ENCODE peak calls at places on chromosomes 12 and 14, in eight cellular contexts. M is lower leg skin, V is H1, C is uterus, X is A549, K is body of pancreas, J is ovary, Z is tibial nerve. I is an unnamed sample.
A peak's percentile ranks its signal among the peaks of the same experiment; 100 is the strongest.

GRCh38 chr12:67534046-67534445 is 114.5 kb upstream of the DYRK2 start:
- DNase-seq in M (no peak), V (no peak), C (no peak), X (no peak), K (no peak), J (no peak), Z (no peak), I (peak; percentile 21)

GRCh38 chr12:67928621-67929369 is 60.5 kb upstream of the IFNG-AS1 start:
- DNase-seq in M (no peak), V (no peak), C (no peak), X (no peak), K (no peak), J (no peak), Z (no peak), I (no peak)

GRCh38 chr12:49923878-49924610 is 20.3 kb upstream of the FAIM2 start:
- DNase-seq in M (no peak), V (no peak), C (no peak), X (no peak), K (no peak), J (no peak), Z (no peak), I (no peak)

GRCh38 chr14:72476657-72477499 is 417.0 kb downstream of the DPF3 start:
- DNase-seq in M (peak; percentile 77), V (peak; percentile 19), C (no peak), X (no peak), K (no peak), J (no peak), Z (no peak), I (no peak)

GRCh38 chr14:75003250-75004027 is 718 bp downstream of the EIF2B2 start:
- DNase-seq in M (no peak), V (no peak), C (no peak), X (no peak), K (no peak), J (no peak), Z (no peak), I (no peak)

GRCh38 chr14:76919431-76919810 is 93.2 kb downstream of the LRRC74A start:
- DNase-seq in M (no peak), V (no peak), C (no peak), X (no peak), K (peak; percentile 53), J (no peak), Z (no peak), I (no peak)

GRCh38 chr12:68175566-68176033 is 16.1 kb upstream of the IFNG start:
- DNase-seq in M (no peak), V (no peak), C (no peak), X (no peak), K (no peak), J (no peak), Z (no peak), I (no peak)

GRCh38 chr12:104792570-104792969 is 165.5 kb downstream of the SLC41A2 start:
- DNase-seq in M (no peak), V (no peak), C (peak; percentile 57), X (peak; percentile 11), K (no peak), J (no peak), Z (no peak), I (no peak)

GRCh38 chr12:943051-943450 is 6.4 kb downstream of the RAD52 start:
- DNase-seq in M (no peak), V (no peak), C (no peak), X (no peak), K (no peak), J (no peak), Z (no peak), I (no peak)

GRCh38 chr14:44963775-44964380 is 1.9 kb downstream of the TOGARAM1 start:
- DNase-seq in M (no peak), V (no peak), C (no peak), X (no peak), K (no peak), J (no peak), Z (no peak), I (no peak)

GRCh38 chr12:23885396-23885795 is 64.1 kb downstream of the SOX5 start:
- DNase-seq in M (no peak), V (no peak), C (no peak), X (no peak), K (no peak), J (no peak), Z (no peak), I (no peak)

GRCh38 chr12:70217416-70217815 is 25.8 kb upstream of the CNOT2 start:
- DNase-seq in M (no peak), V (no peak), C (no peak), X (no peak), K (no peak), J (no peak), Z (no peak), I (no peak)

DNA sequence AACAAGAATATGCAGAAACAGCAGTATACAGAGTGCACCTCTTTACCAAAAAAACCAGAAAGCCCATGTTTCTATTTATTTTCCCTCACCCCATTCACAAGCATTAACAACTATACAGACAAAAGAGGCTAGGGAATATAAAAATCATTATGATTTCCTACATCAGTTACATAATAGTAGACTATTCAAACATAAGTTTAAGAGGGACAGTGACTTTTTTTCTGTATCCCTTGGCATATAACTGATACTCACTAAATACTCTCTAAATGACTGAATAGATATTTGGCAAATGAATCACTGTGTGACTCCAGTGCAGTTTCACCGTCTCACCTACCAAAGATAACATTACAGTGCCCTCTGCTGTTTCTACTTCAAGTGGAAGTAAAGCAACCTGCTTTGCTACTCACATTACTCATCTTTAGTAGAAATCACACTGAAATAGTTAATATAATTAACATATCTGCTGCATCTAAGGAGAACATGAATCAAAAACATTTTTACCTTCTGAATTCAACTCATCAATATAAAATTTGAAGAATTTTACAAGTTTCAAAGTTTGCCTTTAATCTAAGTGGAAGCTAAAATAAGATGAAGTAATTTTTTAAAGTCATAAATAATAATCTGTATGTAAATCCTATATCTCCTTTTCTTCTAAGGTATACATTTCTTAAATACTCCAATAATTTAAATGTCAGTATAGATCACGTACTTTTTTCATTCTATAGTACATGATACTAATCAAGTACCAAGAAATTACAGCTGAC is 103.8 kb downstream of the OSBPL8 start:
- DNase-seq in M (no peak), V (no peak), C (no peak), X (peak; percentile 49), K (no peak), J (no peak), Z (no peak), I (no peak)
- TF ChIP-seq POLR2A in M (no peak), V (no peak), C (no peak), X (no peak), K (no peak), J (no peak), Z (no peak), I (no peak)

GRCh38 chr12:52727037-52727436 is 23.7 kb upstream of the KRT77 start:
- DNase-seq in M (no peak), V (no peak), C (no peak), X (no peak), K (no peak), J (no peak), Z (no peak), I (no peak)

GRCh38 chr12:52721838-52722470 is 18.6 kb upstream of the KRT77 start:
- DNase-seq in M (no peak), V (no peak), C (no peak), X (no peak), K (no peak), J (no peak), Z (no peak), I (no peak)

GRCh38 chr12:52722680-52723079 is 19.4 kb upstream of the KRT77 start:
- DNase-seq in M (no peak), V (no peak), C (no peak), X (no peak), K (no peak), J (no peak), Z (no peak), I (no peak)

GRCh38 chr12:52726451-52726850 is 23.1 kb upstream of the KRT77 start:
- DNase-seq in M (no peak), V (no peak), C (no peak), X (no peak), K (no peak), J (no peak), Z (no peak), I (no peak)

GRCh38 chr12:52724384-52724783 is 21.1 kb upstream of the KRT77 start:
- DNase-seq in M (no peak), V (no peak), C (no peak), X (no peak), K (no peak), J (no peak), Z (no peak), I (no peak)
- TF ChIP-seq POLR2A in M (no peak), V (no peak), C (no peak), X (no peak), K (no peak), J (no peak), Z (no peak), I (no peak)

GRCh38 chr12:2411011-2411410 is 358.2 kb downstream of the CACNA1C start:
- DNase-seq in M (no peak), V (no peak), C (no peak), X (no peak), K (no peak), J (no peak), Z (no peak), I (no peak)
- TF ChIP-seq POLR2A in M (no peak), V (no peak), C (no peak), X (no peak), K (no peak), J (no peak), Z (no peak), I (no peak)

GRCh38 chr14:105414456-105415371 is 4.9 kb upstream of the MTA1 start:
- DNase-seq in M (peak; percentile 95), V (no peak), C (peak; percentile 81), X (peak; percentile 82), K (peak; percentile 67), J (peak; percentile 77), Z (peak; percentile 60), I (no peak)
- TF ChIP-seq POLR2A in M (no peak), V (peak; percentile 47), C (peak; percentile 35), X (peak; percentile 41), K (no peak), J (no peak), Z (peak; percentile 39), I (no peak)

GRCh38 chr14:53285064-53285463 is 131.9 kb upstream of the DDHD1 start:
- DNase-seq in M (no peak), V (no peak), C (no peak), X (no peak), K (no peak), J (no peak), Z (no peak), I (no peak)

DNA sequence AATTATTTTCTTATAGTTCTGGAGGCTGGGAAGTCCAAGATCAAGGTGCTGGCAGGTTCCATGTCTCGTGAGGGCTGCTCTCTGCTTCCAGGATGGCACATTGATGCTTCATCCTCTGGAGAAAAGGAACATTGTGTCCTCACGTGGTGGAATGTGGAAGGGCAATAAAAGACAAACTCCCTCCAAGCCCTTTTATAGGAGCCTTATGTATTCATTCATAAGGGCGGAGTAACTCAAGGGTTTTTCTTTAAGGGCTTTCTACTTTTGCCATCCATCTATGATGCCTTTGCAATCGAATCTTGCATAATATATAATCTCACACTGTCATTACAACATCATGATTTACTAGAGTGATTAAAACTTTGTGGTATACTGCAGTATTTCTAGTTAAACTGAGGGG is 132.7 kb upstream of the DDHD1 start:
- DNase-seq in M (no peak), V (no peak), C (no peak), X (no peak), K (no peak), J (no peak), Z (no peak), I (no peak)
- TF ChIP-seq POLR2A in M (no peak), V (no peak), C (no peak), X (no peak), K (no peak), J (no peak), Z (no peak), I (no peak)